ENCODE peak calls at places on chromosomes 7 and 10, in seven cellular contexts. W is spleen, V is heart left ventricle, S is transverse colon, A is Peyer's patch, E is aorta, N is iPS DF 6.9. P is an unnamed sample. For H3K4me1, the result is how much of the 10 kb centered on the place peaks cover.

GRCh38 chr7:111499027-111499426 is 63.3 kb downstream of the IMMP2L start:
- DNase-seq in S (no peak), V (no peak), A (no peak), E (no peak), W (no peak), N (no peak), P (no peak)

GRCh38 chr7:5523052-5523711 is 99.5 kb upstream of the TNRC18 start:
- DNase-seq in A (no peak), S (peak), E (no peak), V (no peak), W (no peak), N (no peak), P (peak)

GRCh38 chr10:27742926-27743735 is 2.5 kb downstream of the MKX start:
- DNase-seq in V (peak), E (peak), S (peak), N (no peak), A (no peak), W (peak), P (peak)

GRCh38 chr10:66519616-66520015 is 406.2 kb upstream of the LRRTM3 start:
- DNase-seq in W (no peak), A (no peak), N (no peak), V (no peak), S (no peak), E (no peak), P (no peak)

GRCh38 chr7:143362126-143362961 is at the start of gene FAM131B:
- DNase-seq in W (no peak), E (peak), V (no peak), N (no peak), A (peak), S (no peak), P (no peak)

GRCh38 chr7:33841658-33842057 is 63.7 kb upstream of the BMPER start:
- DNase-seq in E (no peak), A (peak), S (no peak), N (no peak), V (no peak), W (no peak), P (no peak)

GRCh38 chr10:106615081-106615480 is 549.4 kb downstream of the SORCS1 start:
- DNase-seq in A (no peak), V (peak), S (no peak), E (no peak), N (no peak), W (no peak), P (no peak)

GRCh38 chr10:88557659-88558058 is 25.5 kb downstream of the RNLS start:
- DNase-seq in E (no peak), V (no peak), A (no peak), S (no peak), W (no peak), N (no peak), P (no peak)

GRCh38 chr10:4372601-4373000 is 453.4 kb upstream of the AKR1E2 start:
- DNase-seq in A (no peak), N (no peak), V (peak), S (no peak), E (no peak), W (no peak), P (no peak)

GRCh38 chr10:110409926-110410325 is 87.8 kb upstream of the DUSP5 start:
- DNase-seq in A (no peak), W (no peak), S (no peak), N (no peak), E (no peak), V (no peak), P (no peak)

GRCh38 chr7:76340617-76341131 is 18.1 kb downstream of the YWHAG start:
- DNase-seq in E (no peak), N (no peak), W (no peak), S (no peak), V (no peak), A (no peak), P (no peak)

GRCh38 chr7:22482476-22482875 is 17.5 kb downstream of the STEAP1B start:
- DNase-seq in N (no peak), A (no peak), W (no peak), S (no peak), E (no peak), V (no peak), P (no peak)

GRCh38 chr10:11763501-11763861 is 21.3 kb downstream of the ECHDC3 start:
- DNase-seq in W (no peak), A (no peak), V (no peak), E (peak), N (no peak), S (no peak), P (no peak)

GRCh38 chr10:28054211-28054888 is 55.5 kb upstream of the ODAD2 start:
- DNase-seq in A (no peak), S (no peak), W (no peak), V (no peak), E (no peak), N (no peak), P (no peak)

GRCh38 chr7:36615877-36616276 is 108.4 kb downstream of the AOAH start:
- DNase-seq in W (no peak), S (no peak), N (no peak), A (no peak), E (no peak), V (no peak), P (no peak)

GRCh38 chr7:88132725-88133124 is 87.1 kb downstream of the SRI start:
- DNase-seq in A (no peak), N (no peak), S (no peak), E (no peak), V (no peak), W (no peak), P (no peak)

GRCh38 chr10:79293841-79294705 is 53.2 kb upstream of the PPIF start:
- DNase-seq in S (peak), W (peak), N (no peak), E (no peak), A (peak), V (peak), P (peak)

GRCh38 chr7:42096681-42097637 is 140.1 kb downstream of the GLI3 start:
- DNase-seq in S (no peak), E (no peak), N (no peak), A (no peak), V (peak), W (no peak), P (no peak)

GRCh38 chr10:75845538-75845937 is 414.1 kb downstream of the LRMDA start:
- DNase-seq in V (no peak), E (no peak), S (no peak), N (no peak), W (no peak), A (no peak), P (no peak)

GRCh38 chr10:61904711-61905445 is 3.4 kb downstream of the ARID5B start:
- DNase-seq in V (no peak), S (peak), N (no peak), E (no peak), A (peak), W (no peak), P (peak)

GRCh38 chr7:55127622-55128081 is 108.8 kb downstream of the EGFR start:
- DNase-seq in W (no peak), V (no peak), N (no peak), A (no peak), E (no peak), S (peak), P (no peak)

GRCh38 chr10:75788394-75789205 is 357.2 kb downstream of the LRMDA start:
- DNase-seq in W (no peak), V (no peak), A (no peak), E (no peak), N (no peak), S (no peak), P (no peak)

GRCh38 chr7:39187130-39187529 is 209.4 kb downstream of the POU6F2 start:
- DNase-seq in V (no peak), S (no peak), E (no peak), W (no peak), N (no peak), A (no peak), P (no peak)

GRCh38 chr7:51317582-51317910 is 937 bp upstream of the COBL start:
- DNase-seq in W (no peak), E (no peak), N (no peak), V (no peak), A (no peak), S (no peak), P (no peak)
- H3K4me3 ChIP-seq in W (no peak), E (no peak), N (peak), V (peak), A (no peak), S (no peak), P (no peak)

DNA sequence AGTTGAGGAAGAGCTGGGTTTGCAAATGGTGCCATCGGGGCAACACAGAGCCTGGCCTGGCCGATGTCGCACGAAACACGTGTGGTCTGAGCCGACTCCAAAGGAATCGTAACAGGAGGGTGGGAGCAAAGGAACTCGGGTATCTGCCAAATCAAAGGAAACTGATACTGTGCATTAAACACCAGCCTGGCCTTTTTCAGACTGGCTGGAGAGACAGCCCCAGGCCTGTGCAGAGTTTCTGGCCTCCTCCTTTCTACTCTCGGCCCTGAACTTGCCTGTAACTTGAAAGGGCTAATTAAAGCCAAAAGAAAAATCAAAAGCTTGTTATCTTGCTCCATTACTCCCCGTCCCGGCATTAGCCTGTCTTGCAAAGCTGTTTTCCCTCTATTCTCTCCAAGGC is 71.4 kb downstream of the PLXNA4 start:
- DNase-seq in A (no peak), E (peak), N (no peak), S (no peak), W (peak), V (no peak), P (no peak)
- H3K4me1 ChIP-seq in A (under half), E (under half), N (under half), S (under half), W (under half), V (under half), P (under half)

DNA sequence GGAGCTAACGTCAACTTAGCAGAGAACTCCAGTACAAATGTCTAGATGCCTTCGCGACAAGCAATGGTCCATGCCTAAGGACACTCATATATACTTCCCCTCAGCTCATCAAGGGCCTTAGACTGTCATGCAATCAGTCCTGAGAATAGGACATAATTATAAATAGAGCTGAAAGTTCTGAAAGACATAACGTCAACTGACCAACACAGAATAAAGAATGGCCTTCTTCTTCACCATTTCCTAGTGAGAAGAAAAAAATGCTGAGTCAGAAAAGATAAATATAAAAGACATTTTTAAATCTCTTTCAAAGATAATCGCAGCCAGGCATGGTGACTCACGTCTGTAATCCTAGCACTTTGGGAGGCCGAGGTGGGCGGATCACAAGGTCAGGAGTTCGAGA is 83.2 kb downstream of the ARMH3 start:
- DNase-seq in A (no peak), W (no peak), V (no peak), N (no peak), S (no peak), E (no peak), P (no peak)
- H3K27ac ChIP-seq in A (no peak), W (no peak), V (no peak), N (no peak), S (no peak), E (no peak), P (no peak)

GRCh38 chr7:94394058-94394398 is 667 bp upstream of the COL1A2 start:
- DNase-seq in A (no peak), N (no peak), E (no peak), W (no peak), S (no peak), V (peak), P (no peak)

GRCh38 chr7:94395141-94396041 is 696 bp downstream of the COL1A2 start:
- DNase-seq in N (no peak), V (peak), E (no peak), S (peak), A (peak), W (no peak), P (peak)

GRCh38 chr7:94396044-94396443 is 1.3 kb downstream of the COL1A2 start:
- DNase-seq in A (no peak), S (no peak), V (no peak), E (no peak), W (no peak), N (no peak), P (no peak)

GRCh38 chr7:94393251-94393758 is 1.4 kb upstream of the COL1A2 start:
- DNase-seq in N (no peak), W (no peak), S (no peak), V (peak), E (peak), A (no peak), P (no peak)

DNA sequence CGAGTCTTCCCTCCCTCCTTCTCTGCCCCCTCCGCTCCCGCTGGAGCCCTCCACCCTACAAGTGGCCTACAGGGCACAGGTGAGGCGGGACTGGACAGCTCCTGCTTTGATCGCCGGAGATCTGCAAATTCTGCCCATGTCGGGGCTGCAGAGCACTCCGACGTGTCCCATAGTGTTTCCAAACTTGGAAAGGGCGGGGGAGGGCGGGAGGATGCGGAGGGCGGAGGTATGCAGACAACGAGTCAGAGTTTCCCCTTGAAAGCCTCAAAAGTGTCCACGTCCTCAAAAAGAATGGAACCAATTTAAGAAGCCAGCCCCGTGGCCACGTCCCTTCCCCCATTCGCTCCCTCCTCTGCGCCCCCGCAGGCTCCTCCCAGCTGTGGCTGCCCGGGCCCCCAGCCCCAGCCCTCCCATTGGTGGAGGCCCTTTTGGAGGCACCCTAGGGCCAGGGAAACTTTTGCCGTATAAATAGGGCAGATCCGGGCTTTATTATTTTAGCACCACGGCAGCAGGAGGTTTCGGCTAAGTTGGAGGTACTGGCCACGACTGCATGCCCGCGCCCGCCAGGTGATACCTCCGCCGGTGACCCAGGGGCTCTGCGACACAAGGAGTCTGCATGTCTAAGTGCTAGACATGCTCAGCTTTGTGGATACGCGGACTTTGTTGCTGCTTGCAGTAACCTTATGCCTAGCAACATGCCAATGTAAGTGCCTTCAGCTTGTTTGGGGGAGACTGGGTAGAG is at the start of gene COL1A2:
- DNase-seq in S (peak), E (peak), V (peak), A (peak), N (no peak), W (peak), P (peak)
- H3K4me3 ChIP-seq in S (peak), E (peak), V (peak), A (peak), N (peak), W (peak), P (no peak)

GRCh38 chr10:44571701-44572100 is 186.8 kb upstream of the CXCL12 start:
- DNase-seq in V (no peak), A (no peak), W (no peak), E (no peak), S (no peak), N (no peak), P (no peak)

GRCh38 chr10:44575601-44576380 is 190.9 kb upstream of the CXCL12 start:
- DNase-seq in W (no peak), V (no peak), E (no peak), N (no peak), A (no peak), S (no peak), P (no peak)

GRCh38 chr10:44569193-44570091 is 184.5 kb upstream of the CXCL12 start:
- DNase-seq in S (no peak), E (no peak), V (peak), A (no peak), N (no peak), W (no peak), P (no peak)

GRCh38 chr10:44574596-44575480 is 189.9 kb upstream of the CXCL12 start:
- DNase-seq in N (no peak), A (no peak), V (no peak), S (no peak), E (no peak), W (no peak), P (no peak)

GRCh38 chr10:44572146-44572545 is 187.2 kb upstream of the CXCL12 start:
- DNase-seq in N (no peak), W (no peak), A (no peak), V (no peak), E (no peak), S (no peak), P (no peak)
- H3K4me1 ChIP-seq in N (under half), W (under half), A (under half), V (under half), E (under half), S (under half), P (under half)

GRCh38 chr10:29554660-29555059 is 80.1 kb downstream of the SVIL start:
- DNase-seq in V (no peak), W (no peak), N (no peak), S (no peak), A (no peak), E (no peak), P (no peak)

GRCh38 chr10:29555091-29555745 is 79.6 kb downstream of the SVIL start:
- DNase-seq in A (no peak), S (no peak), W (no peak), E (no peak), V (no peak), N (no peak), P (no peak)

GRCh38 chr10:29559996-29560395 is 74.8 kb downstream of the SVIL start:
- DNase-seq in S (no peak), A (no peak), N (no peak), E (no peak), V (no peak), W (no peak), P (no peak)

GRCh38 chr10:29555746-29556481 is 78.9 kb downstream of the SVIL start:
- DNase-seq in E (no peak), N (no peak), A (no peak), W (no peak), V (no peak), S (no peak), P (no peak)

GRCh38 chr10:29557665-29558064 is 77.1 kb downstream of the SVIL start:
- DNase-seq in V (no peak), A (no peak), S (no peak), E (no peak), N (no peak), W (no peak), P (no peak)
- H3K27ac ChIP-seq in V (no peak), A (no peak), S (no peak), E (no peak), N (no peak), W (no peak), P (no peak)

GRCh38 chr10:33937259-33937658 is 602.8 kb upstream of the NRP1 start:
- DNase-seq in N (no peak), S (no peak), A (no peak), W (no peak), E (no peak), V (no peak), P (no peak)
- H3K4me3 ChIP-seq in N (no peak), S (no peak), A (no peak), W (no peak), E (no peak), V (no peak), P (no peak)

P was measured in CD4-positive, CD25-positive, alpha-beta regulatory T cell.